ENCODE peak calls at places on chromosomes 1 and 21, in nine cellular contexts. One of them, this sample, is unnamed.

GRCh38 chr1:226125097-226125630 is 61.4 kb downstream of the ACBD3 start:
- DNase-seq in tibial artery: peak; percentile 85
- DNase-seq in esophagus squamous epithelium: no peak
- DNase-seq in OCI-LY7: peak; percentile 91
- DNase-seq in tibial nerve: peak; percentile 81
- DNase-seq in endodermal cell: peak; percentile 97
- DNase-seq in uterus: peak; percentile 85
- DNase-seq in heart left ventricle: peak; percentile 77
- DNase-seq in upper lobe of right lung: peak; percentile 93
- DNase-seq in this sample: peak; percentile 48

GRCh38 chr1:200628223-200628868 is 7.8 kb upstream of the KIF14 start:
- DNase-seq in tibial artery: no peak
- DNase-seq in esophagus squamous epithelium: no peak
- DNase-seq in OCI-LY7: peak; percentile 50
- DNase-seq in tibial nerve: no peak
- DNase-seq in endodermal cell: no peak
- DNase-seq in uterus: no peak
- DNase-seq in heart left ventricle: no peak
- DNase-seq in upper lobe of right lung: no peak
- DNase-seq in this sample: no peak

GRCh38 chr1:116508984-116509980 is 61.5 kb downstream of the CD58 start:
- DNase-seq in tibial artery: no peak
- DNase-seq in esophagus squamous epithelium: no peak
- DNase-seq in OCI-LY7: no peak
- DNase-seq in tibial nerve: no peak
- DNase-seq in endodermal cell: no peak
- DNase-seq in uterus: no peak
- DNase-seq in heart left ventricle: no peak
- DNase-seq in upper lobe of right lung: no peak
- DNase-seq in this sample: no peak

GRCh38 chr1:229941160-229941559 is 125.9 kb upstream of the GALNT2 start:
- DNase-seq in tibial artery: no peak
- DNase-seq in esophagus squamous epithelium: no peak
- DNase-seq in OCI-LY7: no peak
- DNase-seq in tibial nerve: no peak
- DNase-seq in endodermal cell: no peak
- DNase-seq in uterus: no peak
- DNase-seq in heart left ventricle: no peak
- DNase-seq in upper lobe of right lung: no peak
- DNase-seq in this sample: no peak

GRCh38 chr21:35521852-35522505 is 472.9 kb upstream of the RUNX1 start:
- DNase-seq in tibial artery: no peak
- DNase-seq in esophagus squamous epithelium: no peak
- DNase-seq in OCI-LY7: no peak
- DNase-seq in tibial nerve: no peak
- DNase-seq in endodermal cell: no peak
- DNase-seq in uterus: no peak
- DNase-seq in heart left ventricle: no peak
- DNase-seq in upper lobe of right lung: no peak
- DNase-seq in this sample: no peak

GRCh38 chr1:8155528-8156186 is 129.5 kb upstream of the ERRFI1 start:
- DNase-seq in tibial artery: no peak
- DNase-seq in esophagus squamous epithelium: no peak
- DNase-seq in OCI-LY7: no peak
- DNase-seq in tibial nerve: no peak
- DNase-seq in endodermal cell: peak; percentile 83
- DNase-seq in uterus: no peak
- DNase-seq in heart left ventricle: no peak
- DNase-seq in upper lobe of right lung: no peak
- DNase-seq in this sample: no peak

GRCh38 chr1:24866211-24867063 is 63.6 kb downstream of the RUNX3 start:
- DNase-seq in tibial artery: no peak
- DNase-seq in esophagus squamous epithelium: no peak
- DNase-seq in OCI-LY7: no peak
- DNase-seq in tibial nerve: no peak
- DNase-seq in endodermal cell: no peak
- DNase-seq in uterus: no peak
- DNase-seq in heart left ventricle: no peak
- DNase-seq in upper lobe of right lung: no peak
- DNase-seq in this sample: no peak

GRCh38 chr1:208107817-208108608 is 136.2 kb downstream of the PLXNA2 start:
- DNase-seq in tibial artery: peak; percentile 48
- DNase-seq in esophagus squamous epithelium: no peak
- DNase-seq in OCI-LY7: no peak
- DNase-seq in tibial nerve: no peak
- DNase-seq in endodermal cell: peak; percentile 65
- DNase-seq in uterus: peak; percentile 63
- DNase-seq in heart left ventricle: no peak
- DNase-seq in upper lobe of right lung: no peak
- DNase-seq in this sample: no peak

GRCh38 chr1:35637401-35637809 is 3.9 kb downstream of the PSMB2 start:
- DNase-seq in tibial artery: no peak
- DNase-seq in esophagus squamous epithelium: no peak
- DNase-seq in OCI-LY7: peak; percentile 45
- DNase-seq in tibial nerve: no peak
- DNase-seq in endodermal cell: no peak
- DNase-seq in uterus: no peak
- DNase-seq in heart left ventricle: no peak
- DNase-seq in upper lobe of right lung: no peak
- DNase-seq in this sample: no peak

GRCh38 chr21:29822064-29822463 is 117.7 kb downstream of the GRIK1 start:
- DNase-seq in tibial artery: no peak
- DNase-seq in esophagus squamous epithelium: no peak
- DNase-seq in OCI-LY7: no peak
- DNase-seq in tibial nerve: no peak
- DNase-seq in endodermal cell: no peak
- DNase-seq in uterus: no peak
- DNase-seq in heart left ventricle: no peak
- DNase-seq in upper lobe of right lung: no peak
- DNase-seq in this sample: no peak

GRCh38 chr1:201711101-201711597 is 117.8 kb upstream of the IPO9 start:
- DNase-seq in tibial artery: no peak
- DNase-seq in esophagus squamous epithelium: no peak
- DNase-seq in OCI-LY7: no peak
- DNase-seq in tibial nerve: no peak
- DNase-seq in endodermal cell: no peak
- DNase-seq in uterus: no peak
- DNase-seq in heart left ventricle: no peak
- DNase-seq in upper lobe of right lung: no peak
- DNase-seq in this sample: no peak

DNA sequence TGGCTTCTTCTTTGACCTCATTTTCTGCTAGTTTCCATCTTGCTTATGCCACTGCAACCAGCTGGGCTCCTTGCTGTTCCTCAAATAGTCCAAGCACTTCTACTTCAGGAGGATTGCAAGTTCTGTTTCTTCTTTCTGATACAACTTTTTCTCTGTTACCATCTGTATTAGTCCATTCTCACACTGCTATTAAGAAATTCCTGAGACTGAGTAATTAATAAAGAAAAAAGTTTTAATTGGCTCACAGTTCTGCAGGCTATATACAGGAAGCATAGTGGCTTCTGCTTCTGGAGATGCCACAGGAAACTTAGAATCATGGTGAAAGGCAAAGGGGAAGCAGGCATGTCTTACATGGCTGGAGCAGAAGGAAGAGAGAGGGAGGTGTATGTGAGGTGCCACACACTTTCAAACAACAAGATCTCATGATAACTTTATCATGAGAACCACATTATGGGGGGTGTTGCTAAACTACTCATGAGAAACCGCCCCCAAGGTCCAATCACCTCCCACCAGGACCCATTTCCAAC is 20.2 kb downstream of the PTGS2 start:
- DNase-seq in tibial artery: no peak
- DNase-seq in esophagus squamous epithelium: no peak
- DNase-seq in OCI-LY7: no peak
- DNase-seq in tibial nerve: no peak
- DNase-seq in endodermal cell: no peak
- DNase-seq in uterus: no peak
- DNase-seq in heart left ventricle: no peak
- DNase-seq in upper lobe of right lung: no peak
- DNase-seq in this sample: no peak
- TF ChIP-seq CTCF in tibial artery: no peak
- TF ChIP-seq CTCF in esophagus squamous epithelium: no peak
- TF ChIP-seq CTCF in OCI-LY7: no peak
- TF ChIP-seq CTCF in tibial nerve: no peak
- TF ChIP-seq CTCF in endodermal cell: no peak
- TF ChIP-seq CTCF in uterus: no peak
- TF ChIP-seq CTCF in heart left ventricle: no peak
- TF ChIP-seq CTCF in upper lobe of right lung: no peak
- TF ChIP-seq CTCF in this sample: no peak

GRCh38 chr1:72366473-72366872 is 84.1 kb upstream of the NEGR1 start:
- DNase-seq in tibial artery: no peak
- DNase-seq in esophagus squamous epithelium: no peak
- DNase-seq in OCI-LY7: no peak
- DNase-seq in tibial nerve: no peak
- DNase-seq in endodermal cell: no peak
- DNase-seq in uterus: no peak
- DNase-seq in heart left ventricle: no peak
- DNase-seq in upper lobe of right lung: no peak
- DNase-seq in this sample: no peak

GRCh38 chr1:72365693-72366092 is 83.4 kb upstream of the NEGR1 start:
- DNase-seq in tibial artery: no peak
- DNase-seq in esophagus squamous epithelium: no peak
- DNase-seq in OCI-LY7: no peak
- DNase-seq in tibial nerve: no peak
- DNase-seq in endodermal cell: no peak
- DNase-seq in uterus: no peak
- DNase-seq in heart left ventricle: no peak
- DNase-seq in upper lobe of right lung: no peak
- DNase-seq in this sample: no peak

GRCh38 chr1:72357411-72357810 is 75.1 kb upstream of the NEGR1 start:
- DNase-seq in tibial artery: no peak
- DNase-seq in esophagus squamous epithelium: no peak
- DNase-seq in OCI-LY7: no peak
- DNase-seq in tibial nerve: no peak
- DNase-seq in endodermal cell: no peak
- DNase-seq in uterus: no peak
- DNase-seq in heart left ventricle: no peak
- DNase-seq in upper lobe of right lung: no peak
- DNase-seq in this sample: no peak

GRCh38 chr1:72362538-72362937 is 80.2 kb upstream of the NEGR1 start:
- DNase-seq in tibial artery: no peak
- DNase-seq in esophagus squamous epithelium: no peak
- DNase-seq in OCI-LY7: no peak
- DNase-seq in tibial nerve: no peak
- DNase-seq in endodermal cell: no peak
- DNase-seq in uterus: no peak
- DNase-seq in heart left ventricle: no peak
- DNase-seq in upper lobe of right lung: no peak
- DNase-seq in this sample: no peak
- H3K4me3 ChIP-seq in tibial artery: no peak overlapping the region
- H3K4me3 ChIP-seq in esophagus squamous epithelium: no peak overlapping the region
- H3K4me3 ChIP-seq in OCI-LY7: no peak overlapping the region
- H3K4me3 ChIP-seq in tibial nerve: no peak overlapping the region
- H3K4me3 ChIP-seq in endodermal cell: no peak overlapping the region
- H3K4me3 ChIP-seq in uterus: no peak overlapping the region
- H3K4me3 ChIP-seq in heart left ventricle: no peak overlapping the region
- H3K4me3 ChIP-seq in upper lobe of right lung: no peak overlapping the region
- H3K4me3 ChIP-seq in this sample: no peak overlapping the region

DNA sequence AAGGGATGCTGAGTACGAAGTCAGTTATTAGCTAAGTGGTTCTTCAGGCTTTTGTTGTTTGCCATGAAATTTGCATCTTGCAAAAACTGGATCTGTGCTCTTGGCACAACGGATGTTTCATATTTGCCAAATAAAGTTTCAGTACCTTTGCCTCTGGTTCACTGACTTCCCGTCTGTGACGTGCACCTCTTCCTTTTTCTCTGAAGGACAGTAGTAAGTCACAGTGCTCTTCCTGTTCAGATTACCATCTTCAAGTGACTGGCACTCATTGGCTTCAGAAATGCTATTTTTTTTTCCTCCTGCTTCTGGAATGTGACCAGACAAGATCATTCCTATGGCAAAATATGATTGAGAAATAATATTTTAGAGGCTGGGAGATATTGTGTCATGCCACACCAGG is 75.9 kb upstream of the GREM2 start:
- DNase-seq in tibial artery: no peak
- DNase-seq in esophagus squamous epithelium: no peak
- DNase-seq in OCI-LY7: peak; percentile 57
- DNase-seq in tibial nerve: no peak
- DNase-seq in endodermal cell: no peak
- DNase-seq in uterus: no peak
- DNase-seq in heart left ventricle: no peak
- DNase-seq in upper lobe of right lung: no peak
- DNase-seq in this sample: no peak
- H3K27ac ChIP-seq in tibial artery: no peak overlapping the region
- H3K27ac ChIP-seq in esophagus squamous epithelium: no peak overlapping the region
- H3K27ac ChIP-seq in OCI-LY7: peak overlapping the region; percentile 8
- H3K27ac ChIP-seq in tibial nerve: no peak overlapping the region
- H3K27ac ChIP-seq in endodermal cell: no peak overlapping the region
- H3K27ac ChIP-seq in uterus: no peak overlapping the region
- H3K27ac ChIP-seq in heart left ventricle: no peak overlapping the region
- H3K27ac ChIP-seq in upper lobe of right lung: no peak overlapping the region
- H3K27ac ChIP-seq in this sample: no peak overlapping the region

GRCh38 chr1:109740615-109741373 is at the start of gene GSTM3:
- DNase-seq in tibial artery: no peak
- DNase-seq in esophagus squamous epithelium: no peak
- DNase-seq in OCI-LY7: no peak
- DNase-seq in tibial nerve: no peak
- DNase-seq in endodermal cell: no peak
- DNase-seq in uterus: no peak
- DNase-seq in heart left ventricle: no peak
- DNase-seq in upper lobe of right lung: no peak
- DNase-seq in this sample: peak; percentile 7
- TF ChIP-seq CTCF in tibial artery: no peak
- TF ChIP-seq CTCF in esophagus squamous epithelium: no peak
- TF ChIP-seq CTCF in OCI-LY7: no peak
- TF ChIP-seq CTCF in tibial nerve: no peak
- TF ChIP-seq CTCF in endodermal cell: no peak
- TF ChIP-seq CTCF in uterus: no peak
- TF ChIP-seq CTCF in heart left ventricle: no peak
- TF ChIP-seq CTCF in upper lobe of right lung: no peak
- TF ChIP-seq CTCF in this sample: no peak

This sample was measured in ascending aorta.